ENCODE peak calls at places on chromosomes 2 and 18, in ten cellular contexts. One of them, this sample, is unnamed. For H3K4me1, the result is how much of the 10 kb centered on the place peaks cover.

GRCh38 chr2:233247744-233248143 is 3.7 kb upstream of the ATG16L1 start:
- DNase-seq in CD4-positive, CD25-positive, alpha-beta regulatory T cell: no peak
- DNase-seq in neuronal stem cell: no peak
- DNase-seq in psoas muscle: no peak
- DNase-seq in adrenal gland: no peak
- DNase-seq in fibroblast of lung: peak
- DNase-seq in prostate gland: no peak
- DNase-seq in right cardiac atrium: no peak
- DNase-seq in small intestine: peak
- DNase-seq in cardiac muscle cell: no peak
- DNase-seq in this sample: no peak

GRCh38 chr2:120108049-120108448 is 95.2 kb downstream of the EPB41L5 start:
- DNase-seq in CD4-positive, CD25-positive, alpha-beta regulatory T cell: no peak
- DNase-seq in fibroblast of lung: peak
- DNase-seq in neuronal stem cell: no peak
- DNase-seq in right cardiac atrium: no peak
- DNase-seq in psoas muscle: no peak
- DNase-seq in prostate gland: peak
- DNase-seq in adrenal gland: peak
- DNase-seq in small intestine: peak
- DNase-seq in cardiac muscle cell: peak
- DNase-seq in this sample: no peak

GRCh38 chr18:58727776-58728500 is 56.7 kb downstream of the MALT1 start:
- DNase-seq in neuronal stem cell: no peak
- DNase-seq in right cardiac atrium: no peak
- DNase-seq in CD4-positive, CD25-positive, alpha-beta regulatory T cell: no peak
- DNase-seq in prostate gland: no peak
- DNase-seq in psoas muscle: no peak
- DNase-seq in cardiac muscle cell: peak
- DNase-seq in fibroblast of lung: peak
- DNase-seq in small intestine: no peak
- DNase-seq in adrenal gland: no peak
- DNase-seq in this sample: no peak

GRCh38 chr2:207467716-207468347 is 61.9 kb upstream of the CREB1 start:
- DNase-seq in right cardiac atrium: no peak
- DNase-seq in cardiac muscle cell: peak
- DNase-seq in small intestine: no peak
- DNase-seq in neuronal stem cell: no peak
- DNase-seq in prostate gland: no peak
- DNase-seq in fibroblast of lung: peak
- DNase-seq in adrenal gland: no peak
- DNase-seq in CD4-positive, CD25-positive, alpha-beta regulatory T cell: no peak
- DNase-seq in psoas muscle: no peak
- DNase-seq in this sample: no peak

GRCh38 chr18:34039194-34039593 is 185.5 kb downstream of the NOL4 start:
- DNase-seq in small intestine: peak
- DNase-seq in CD4-positive, CD25-positive, alpha-beta regulatory T cell: no peak
- DNase-seq in fibroblast of lung: peak
- DNase-seq in adrenal gland: no peak
- DNase-seq in prostate gland: no peak
- DNase-seq in cardiac muscle cell: no peak
- DNase-seq in neuronal stem cell: no peak
- DNase-seq in right cardiac atrium: no peak
- DNase-seq in psoas muscle: no peak
- DNase-seq in this sample: no peak

GRCh38 chr2:74290466-74291216 is 52.6 kb downstream of the SLC4A5 start:
- DNase-seq in psoas muscle: no peak
- DNase-seq in neuronal stem cell: no peak
- DNase-seq in fibroblast of lung: no peak
- DNase-seq in cardiac muscle cell: no peak
- DNase-seq in right cardiac atrium: no peak
- DNase-seq in prostate gland: no peak
- DNase-seq in CD4-positive, CD25-positive, alpha-beta regulatory T cell: peak
- DNase-seq in small intestine: peak
- DNase-seq in adrenal gland: no peak
- DNase-seq in this sample: no peak

GRCh38 chr2:120949027-120949956 is 213.6 kb downstream of the GLI2 start:
- DNase-seq in neuronal stem cell: no peak
- DNase-seq in prostate gland: no peak
- DNase-seq in psoas muscle: no peak
- DNase-seq in fibroblast of lung: no peak
- DNase-seq in adrenal gland: no peak
- DNase-seq in small intestine: peak
- DNase-seq in CD4-positive, CD25-positive, alpha-beta regulatory T cell: no peak
- DNase-seq in right cardiac atrium: no peak
- DNase-seq in cardiac muscle cell: peak
- DNase-seq in this sample: peak

GRCh38 chr2:159968282-159968900 is 94.0 kb downstream of the PLA2R1 start:
- DNase-seq in CD4-positive, CD25-positive, alpha-beta regulatory T cell: peak
- DNase-seq in cardiac muscle cell: peak
- DNase-seq in small intestine: peak
- DNase-seq in right cardiac atrium: no peak
- DNase-seq in prostate gland: no peak
- DNase-seq in neuronal stem cell: peak
- DNase-seq in fibroblast of lung: peak
- DNase-seq in psoas muscle: no peak
- DNase-seq in adrenal gland: peak
- DNase-seq in this sample: peak

GRCh38 chr2:11483806-11484147 is 17.8 kb upstream of the E2F6 start:
- DNase-seq in fibroblast of lung: no peak
- DNase-seq in adrenal gland: no peak
- DNase-seq in small intestine: no peak
- DNase-seq in psoas muscle: no peak
- DNase-seq in CD4-positive, CD25-positive, alpha-beta regulatory T cell: no peak
- DNase-seq in cardiac muscle cell: no peak
- DNase-seq in neuronal stem cell: no peak
- DNase-seq in prostate gland: no peak
- DNase-seq in right cardiac atrium: no peak
- DNase-seq in this sample: no peak
- H3K4me1 ChIP-seq in fibroblast of lung: under half
- H3K4me1 ChIP-seq in adrenal gland: under half
- H3K4me1 ChIP-seq in small intestine: under half
- H3K4me1 ChIP-seq in psoas muscle: under half
- H3K4me1 ChIP-seq in CD4-positive, CD25-positive, alpha-beta regulatory T cell: under half
- H3K4me1 ChIP-seq in cardiac muscle cell: under half
- H3K4me1 ChIP-seq in neuronal stem cell: under half
- H3K4me1 ChIP-seq in prostate gland: under half
- H3K4me1 ChIP-seq in right cardiac atrium: under half
- H3K4me1 ChIP-seq in this sample: under half

GRCh38 chr2:3466482-3466863 is 52.9 kb downstream of the ADI1 start:
- DNase-seq in psoas muscle: no peak
- DNase-seq in adrenal gland: no peak
- DNase-seq in right cardiac atrium: no peak
- DNase-seq in small intestine: no peak
- DNase-seq in prostate gland: no peak
- DNase-seq in CD4-positive, CD25-positive, alpha-beta regulatory T cell: no peak
- DNase-seq in fibroblast of lung: no peak
- DNase-seq in neuronal stem cell: no peak
- DNase-seq in cardiac muscle cell: no peak
- DNase-seq in this sample: no peak
- H3K27ac ChIP-seq in psoas muscle: peak
- H3K27ac ChIP-seq in adrenal gland: peak
- H3K27ac ChIP-seq in right cardiac atrium: peak
- H3K27ac ChIP-seq in small intestine: no peak
- H3K27ac ChIP-seq in prostate gland: no peak
- H3K27ac ChIP-seq in CD4-positive, CD25-positive, alpha-beta regulatory T cell: no peak
- H3K27ac ChIP-seq in fibroblast of lung: peak
- H3K27ac ChIP-seq in neuronal stem cell: no peak
- H3K27ac ChIP-seq in cardiac muscle cell: peak
- H3K27ac ChIP-seq in this sample: no peak

GRCh38 chr2:105369009-105369408 is 29.8 kb downstream of the FHL2 start:
- DNase-seq in cardiac muscle cell: no peak
- DNase-seq in neuronal stem cell: no peak
- DNase-seq in psoas muscle: no peak
- DNase-seq in right cardiac atrium: no peak
- DNase-seq in CD4-positive, CD25-positive, alpha-beta regulatory T cell: no peak
- DNase-seq in fibroblast of lung: no peak
- DNase-seq in prostate gland: no peak
- DNase-seq in adrenal gland: no peak
- DNase-seq in small intestine: no peak
- DNase-seq in this sample: no peak

GRCh38 chr2:105373344-105373781 is 25.5 kb downstream of the FHL2 start:
- DNase-seq in CD4-positive, CD25-positive, alpha-beta regulatory T cell: no peak
- DNase-seq in fibroblast of lung: peak
- DNase-seq in adrenal gland: no peak
- DNase-seq in cardiac muscle cell: peak
- DNase-seq in right cardiac atrium: peak
- DNase-seq in small intestine: no peak
- DNase-seq in psoas muscle: peak
- DNase-seq in neuronal stem cell: no peak
- DNase-seq in prostate gland: peak
- DNase-seq in this sample: no peak

GRCh38 chr2:105371156-105371555 is 27.7 kb downstream of the FHL2 start:
- DNase-seq in adrenal gland: no peak
- DNase-seq in psoas muscle: no peak
- DNase-seq in neuronal stem cell: no peak
- DNase-seq in small intestine: no peak
- DNase-seq in prostate gland: no peak
- DNase-seq in CD4-positive, CD25-positive, alpha-beta regulatory T cell: no peak
- DNase-seq in right cardiac atrium: no peak
- DNase-seq in fibroblast of lung: no peak
- DNase-seq in cardiac muscle cell: no peak
- DNase-seq in this sample: no peak

GRCh38 chr2:105371810-105372209 is 27.0 kb downstream of the FHL2 start:
- DNase-seq in adrenal gland: no peak
- DNase-seq in cardiac muscle cell: no peak
- DNase-seq in prostate gland: no peak
- DNase-seq in right cardiac atrium: no peak
- DNase-seq in psoas muscle: no peak
- DNase-seq in neuronal stem cell: no peak
- DNase-seq in CD4-positive, CD25-positive, alpha-beta regulatory T cell: no peak
- DNase-seq in small intestine: no peak
- DNase-seq in fibroblast of lung: no peak
- DNase-seq in this sample: no peak

DNA sequence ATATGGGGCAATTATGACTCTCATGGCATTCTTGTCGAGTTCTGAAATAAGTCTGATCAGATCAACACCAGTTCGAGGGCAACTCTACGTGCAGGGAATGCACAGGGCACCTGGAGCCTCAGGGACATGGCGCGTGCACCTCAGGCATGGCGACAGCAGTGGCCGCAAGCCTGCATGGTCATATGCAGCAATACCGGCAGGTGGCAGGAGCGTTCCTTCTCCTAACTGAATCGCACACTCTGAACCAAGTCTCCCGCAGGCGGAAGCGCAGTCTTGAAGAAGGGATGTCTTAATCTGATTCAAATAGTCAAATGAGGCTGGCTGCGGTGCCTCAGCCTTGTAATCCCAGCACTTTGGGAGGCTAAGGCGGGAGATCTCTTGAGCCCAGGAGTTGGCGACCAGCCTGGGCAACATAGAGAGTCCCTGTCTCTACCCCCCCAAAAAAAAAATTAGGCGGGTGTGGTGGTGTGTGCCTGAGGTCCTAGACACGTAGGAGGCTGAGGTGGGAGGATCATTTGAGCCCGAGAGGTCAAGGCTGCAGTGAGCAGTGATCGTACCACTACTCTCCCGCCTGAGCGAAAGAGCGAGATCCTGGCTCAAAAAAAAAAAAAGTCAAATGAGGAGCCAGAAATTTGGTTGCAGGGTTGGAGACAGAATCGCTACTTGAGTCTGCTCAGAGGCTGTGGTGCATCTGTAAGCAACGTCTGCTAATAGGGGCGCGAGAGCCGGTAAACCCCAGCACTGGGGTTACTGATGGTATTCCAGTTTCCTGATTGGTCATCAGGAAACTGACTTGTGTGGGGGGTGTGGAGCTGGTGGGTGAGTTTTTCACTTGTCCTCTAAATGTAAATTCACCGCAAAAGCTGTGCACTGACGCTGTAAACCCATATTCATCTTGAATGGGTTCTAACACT is 28.8 kb downstream of the FHL2 start:
- DNase-seq in right cardiac atrium: peak
- DNase-seq in small intestine: peak
- DNase-seq in prostate gland: peak
- DNase-seq in neuronal stem cell: peak
- DNase-seq in adrenal gland: peak
- DNase-seq in cardiac muscle cell: peak
- DNase-seq in CD4-positive, CD25-positive, alpha-beta regulatory T cell: peak
- DNase-seq in psoas muscle: peak
- DNase-seq in fibroblast of lung: peak
- DNase-seq in this sample: peak
- H3K4me3 ChIP-seq in right cardiac atrium: no peak
- H3K4me3 ChIP-seq in small intestine: no peak
- H3K4me3 ChIP-seq in prostate gland: no peak
- H3K4me3 ChIP-seq in neuronal stem cell: no peak
- H3K4me3 ChIP-seq in adrenal gland: no peak
- H3K4me3 ChIP-seq in cardiac muscle cell: no peak
- H3K4me3 ChIP-seq in CD4-positive, CD25-positive, alpha-beta regulatory T cell: peak
- H3K4me3 ChIP-seq in psoas muscle: no peak
- H3K4me3 ChIP-seq in fibroblast of lung: no peak
- H3K4me3 ChIP-seq in this sample: no peak

GRCh38 chr2:235692671-235693171 is 198.9 kb downstream of the AGAP1 start:
- DNase-seq in small intestine: peak
- DNase-seq in prostate gland: no peak
- DNase-seq in neuronal stem cell: no peak
- DNase-seq in psoas muscle: no peak
- DNase-seq in right cardiac atrium: no peak
- DNase-seq in cardiac muscle cell: no peak
- DNase-seq in CD4-positive, CD25-positive, alpha-beta regulatory T cell: no peak
- DNase-seq in fibroblast of lung: no peak
- DNase-seq in adrenal gland: no peak
- DNase-seq in this sample: no peak

GRCh38 chr2:235697041-235697440 is 203.2 kb downstream of the AGAP1 start:
- DNase-seq in fibroblast of lung: no peak
- DNase-seq in prostate gland: no peak
- DNase-seq in small intestine: no peak
- DNase-seq in CD4-positive, CD25-positive, alpha-beta regulatory T cell: no peak
- DNase-seq in cardiac muscle cell: no peak
- DNase-seq in adrenal gland: no peak
- DNase-seq in right cardiac atrium: no peak
- DNase-seq in neuronal stem cell: no peak
- DNase-seq in psoas muscle: no peak
- DNase-seq in this sample: no peak

GRCh38 chr2:235693279-235693678 is 199.4 kb downstream of the AGAP1 start:
- DNase-seq in neuronal stem cell: no peak
- DNase-seq in prostate gland: no peak
- DNase-seq in right cardiac atrium: no peak
- DNase-seq in small intestine: no peak
- DNase-seq in CD4-positive, CD25-positive, alpha-beta regulatory T cell: no peak
- DNase-seq in psoas muscle: no peak
- DNase-seq in adrenal gland: no peak
- DNase-seq in cardiac muscle cell: no peak
- DNase-seq in fibroblast of lung: no peak
- DNase-seq in this sample: no peak

GRCh38 chr2:235695602-235695895 is 201.7 kb downstream of the AGAP1 start:
- DNase-seq in neuronal stem cell: no peak
- DNase-seq in psoas muscle: no peak
- DNase-seq in cardiac muscle cell: no peak
- DNase-seq in right cardiac atrium: no peak
- DNase-seq in prostate gland: no peak
- DNase-seq in small intestine: no peak
- DNase-seq in fibroblast of lung: no peak
- DNase-seq in CD4-positive, CD25-positive, alpha-beta regulatory T cell: no peak
- DNase-seq in adrenal gland: no peak
- DNase-seq in this sample: no peak

DNA sequence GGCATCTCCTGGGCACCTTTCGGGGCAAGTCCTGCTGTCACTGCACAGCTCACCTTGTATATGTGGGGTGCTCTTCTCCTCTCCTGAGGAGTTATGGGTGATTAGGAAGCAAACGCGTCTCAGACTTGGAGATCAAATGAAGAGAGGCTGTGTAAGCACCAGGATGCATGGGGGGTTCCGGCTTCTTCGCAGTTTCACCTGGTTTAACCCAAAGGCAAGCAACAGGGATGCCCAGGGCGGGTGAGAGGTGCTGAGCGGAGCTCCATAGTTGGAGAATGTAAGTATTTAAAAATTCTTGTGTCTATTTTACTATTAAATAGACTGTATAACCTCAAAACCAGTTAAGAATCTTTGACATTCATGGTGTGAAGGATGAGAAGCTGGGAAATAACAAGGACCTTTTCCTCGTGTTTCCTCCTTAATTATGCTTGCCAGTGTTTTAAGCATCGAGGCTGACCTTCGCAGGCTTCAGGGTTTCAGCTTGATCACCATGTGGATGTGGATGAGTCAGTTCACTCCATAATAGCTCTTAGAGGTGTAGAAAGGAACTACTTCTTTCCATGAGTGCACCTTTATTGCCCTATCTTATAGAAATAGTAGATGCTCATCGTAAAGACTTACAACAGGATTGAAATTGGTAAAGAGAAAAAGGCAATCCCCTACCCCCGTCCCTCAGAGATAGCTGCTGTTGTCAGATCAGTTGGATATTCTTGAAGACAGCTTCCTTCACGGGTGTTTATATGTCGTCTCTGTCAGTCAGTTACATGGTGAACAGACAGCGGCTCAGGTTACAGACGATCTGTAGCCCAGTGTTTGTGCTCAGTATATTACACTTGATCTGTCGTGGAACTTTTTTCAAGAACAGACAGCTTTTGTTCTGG is 201.1 kb downstream of the AGAP1 start:
- DNase-seq in cardiac muscle cell: no peak
- DNase-seq in small intestine: no peak
- DNase-seq in psoas muscle: no peak
- DNase-seq in right cardiac atrium: no peak
- DNase-seq in neuronal stem cell: no peak
- DNase-seq in prostate gland: no peak
- DNase-seq in fibroblast of lung: no peak
- DNase-seq in CD4-positive, CD25-positive, alpha-beta regulatory T cell: no peak
- DNase-seq in adrenal gland: no peak
- DNase-seq in this sample: no peak
- H3K4me1 ChIP-seq in cardiac muscle cell: under half
- H3K4me1 ChIP-seq in small intestine: under half
- H3K4me1 ChIP-seq in psoas muscle: under half
- H3K4me1 ChIP-seq in right cardiac atrium: under half
- H3K4me1 ChIP-seq in neuronal stem cell: under half
- H3K4me1 ChIP-seq in prostate gland: under half
- H3K4me1 ChIP-seq in fibroblast of lung: under half
- H3K4me1 ChIP-seq in CD4-positive, CD25-positive, alpha-beta regulatory T cell: under half
- H3K4me1 ChIP-seq in adrenal gland: under half
- H3K4me1 ChIP-seq in this sample: under half